ENCODE peak calls at places on chromosomes 16 and 17, in six cellular contexts. X, Q, F, K, R and S are unnamed samples.

GRCh38 chr16:90077757-90078593 is 844 bp upstream of the PRDM7 start:
- DNase-seq in X (no peak), Q (no peak), F (no peak), K (peak), R (no peak), S (peak)

GRCh38 chr16:5354645-5355044 is 257.1 kb upstream of the EEF2KMT start:
- DNase-seq in X (no peak), Q (no peak), F (no peak), K (no peak), R (no peak), S (no peak)

GRCh38 chr16:69270395-69270794 is 40.8 kb upstream of the VPS4A start:
- DNase-seq in X (no peak), Q (no peak), F (no peak), K (no peak), R (no peak), S (no peak)

GRCh38 chr16:2768403-2769089 is 8.5 kb downstream of the ELOB start:
- DNase-seq in X (no peak), Q (peak), F (no peak), K (no peak), R (peak), S (no peak)

GRCh38 chr16:87790278-87791023 is 24.7 kb upstream of the KLHDC4 start:
- DNase-seq in X (no peak), Q (no peak), F (no peak), K (no peak), R (no peak), S (no peak)

GRCh38 chr16:81846105-81846504 is 67.0 kb downstream of the PLCG2 start:
- DNase-seq in X (no peak), Q (no peak), F (no peak), K (no peak), R (no peak), S (no peak)

GRCh38 chr16:4384497-4384896 is 12.8 kb downstream of the VASN start:
- DNase-seq in X (no peak), Q (no peak), F (no peak), K (no peak), R (peak), S (no peak)

GRCh38 chr17:47257651-47258339 is 4.2 kb downstream of the ITGB3 start:
- DNase-seq in X (no peak), Q (no peak), F (no peak), K (no peak), R (no peak), S (no peak)

GRCh38 chr16:82660966-82661365 is 34.2 kb downstream of the CDH13 start:
- DNase-seq in X (no peak), Q (no peak), F (no peak), K (no peak), R (no peak), S (no peak)

GRCh38 chr16:54458923-54459322 is 172.3 kb upstream of the IRX3 start:
- DNase-seq in X (no peak), Q (no peak), F (no peak), K (no peak), R (no peak), S (no peak)

GRCh38 chr16:67028555-67029248 is at the start of gene CBFB:
- DNase-seq in X (peak), Q (peak), F (peak), K (peak), R (peak), S (peak)